ENCODE peak calls at places on chromosomes 11 and 22, in four cellular contexts. T, D, G and Y are unnamed samples.

GRCh38 chr22:49724893-49725489 is 102.7 kb downstream of the BRD1 start:
- DNase-seq in T (peak), D (no peak), G (no peak), Y (peak)

GRCh38 chr22:34804588-34804987 is 261.4 kb upstream of the ISX start:
- DNase-seq in T (no peak), D (no peak), G (no peak), Y (no peak)

GRCh38 chr11:72984448-72985077 is 157.6 kb downstream of the FCHSD2 start:
- DNase-seq in T (no peak), D (no peak), G (no peak), Y (no peak)

GRCh38 chr11:63761870-63762661 is 6.5 kb downstream of the ZFTA start:
- DNase-seq in T (peak), D (no peak), G (no peak), Y (no peak)

GRCh38 chr22:38201371-38201717 is 450 bp upstream of the MAFF start:
- DNase-seq in T (no peak), D (no peak), G (no peak), Y (no peak)

GRCh38 chr22:25746012-25746373 is 4.0 kb downstream of the MYO18B start:
- DNase-seq in T (peak), D (no peak), G (no peak), Y (no peak)

GRCh38 chr11:113736323-113736722 is 30.2 kb upstream of the TMPRSS5 start:
- DNase-seq in T (no peak), D (no peak), G (no peak), Y (no peak)

GRCh38 chr11:396948-397548 is 3.0 kb downstream of the PKP3 start:
- DNase-seq in T (peak), D (no peak), G (no peak), Y (peak)

GRCh38 chr22:43273902-43274484 is 69.2 kb downstream of the SCUBE1 start:
- DNase-seq in T (peak), D (no peak), G (peak), Y (peak)

GRCh38 chr11:84518601-84519183 is 1108.5 kb downstream of the DLG2 start:
- DNase-seq in T (peak), D (no peak), G (no peak), Y (no peak)

GRCh38 chr11:134110252-134110651 is 41.4 kb downstream of the JAM3 start:
- DNase-seq in T (no peak), D (no peak), G (no peak), Y (no peak)

GRCh38 chr11:84420261-84420660 is 1134.1 kb upstream of the CCDC90B start:
- DNase-seq in T (no peak), D (no peak), G (no peak), Y (no peak)

GRCh38 chr11:120566176-120566575 is 54.6 kb downstream of the GRIK4 start:
- DNase-seq in T (no peak), D (no peak), G (no peak), Y (no peak)

GRCh38 chr22:38086942-38087341 is 3.0 kb upstream of the SLC16A8 start:
- DNase-seq in T (no peak), D (no peak), G (no peak), Y (no peak)

GRCh38 chr11:131064373-131064991 is 148.2 kb upstream of the SNX19 start:
- DNase-seq in T (peak), D (peak), G (peak), Y (peak)

GRCh38 chr22:37060801-37061610 is 9.5 kb downstream of the KCTD17 start:
- DNase-seq in T (no peak), D (no peak), G (no peak), Y (no peak)

GRCh38 chr22:29799217-29799680 is 32.1 kb downstream of the UQCR10 start:
- DNase-seq in T (peak), D (no peak), G (no peak), Y (peak)

GRCh38 chr22:44097263-44098020 is 73.3 kb downstream of the PARVB start:
- DNase-seq in T (no peak), D (no peak), G (no peak), Y (no peak)

GRCh38 chr11:32050256-32050655 is 40.6 kb upstream of the RCN1 start:
- DNase-seq in T (no peak), D (no peak), G (no peak), Y (no peak)

GRCh38 chr22:40855960-40856512 is 403 bp downstream of the ST13 start:
- DNase-seq in T (peak), D (no peak), G (no peak), Y (peak)

GRCh38 chr11:68546555-68546954 is 86.0 kb downstream of the PPP6R3 start:
- DNase-seq in T (no peak), D (no peak), G (no peak), Y (no peak)

GRCh38 chr22:23692598-23693291 is 1.9 kb downstream of the RGL4 start:
- DNase-seq in T (no peak), D (no peak), G (no peak), Y (no peak)

GRCh38 chr11:119359365-119360229 is 13.1 kb upstream of the MFRP start:
- DNase-seq in T (no peak), D (no peak), G (no peak), Y (peak)

GRCh38 chr11:31340903-31341572 is 28.5 kb downstream of the DCDC1 start:
- DNase-seq in T (peak), D (peak), G (no peak), Y (no peak)

GRCh38 chr22:36206255-36206654 is 4.6 kb upstream of the APOL4 start:
- DNase-seq in T (no peak), D (no peak), G (no peak), Y (no peak)

GRCh38 chr11:72102162-72102561 is 935 bp downstream of the LAMTOR1 start:
- DNase-seq in T (no peak), D (no peak), G (no peak), Y (no peak)

DNA sequence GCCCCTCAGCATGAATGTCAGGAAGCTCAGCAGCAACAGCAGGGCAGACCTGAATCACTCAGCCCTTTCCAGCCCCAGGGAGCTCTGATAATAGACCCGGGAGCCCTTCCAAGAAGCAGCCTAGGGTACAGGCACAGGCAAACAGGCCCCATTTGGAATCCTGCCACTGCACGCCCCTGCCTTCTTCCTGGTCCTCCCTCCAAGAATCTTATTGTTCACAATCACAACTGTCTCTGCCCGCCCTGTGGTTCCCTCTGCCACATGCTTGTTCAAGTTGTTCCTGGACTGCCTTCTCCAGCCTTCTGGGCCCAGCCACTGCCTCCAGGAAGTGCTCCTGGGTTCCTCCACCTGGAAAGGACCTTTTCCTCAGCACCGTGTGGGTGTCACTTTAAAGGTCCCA is 54.6 kb downstream of the LRRC32 start:
- DNase-seq in T (no peak), D (no peak), G (no peak), Y (no peak)
- H3K27ac ChIP-seq in T (no peak), D (no peak), G (no peak), Y (no peak)

DNA sequence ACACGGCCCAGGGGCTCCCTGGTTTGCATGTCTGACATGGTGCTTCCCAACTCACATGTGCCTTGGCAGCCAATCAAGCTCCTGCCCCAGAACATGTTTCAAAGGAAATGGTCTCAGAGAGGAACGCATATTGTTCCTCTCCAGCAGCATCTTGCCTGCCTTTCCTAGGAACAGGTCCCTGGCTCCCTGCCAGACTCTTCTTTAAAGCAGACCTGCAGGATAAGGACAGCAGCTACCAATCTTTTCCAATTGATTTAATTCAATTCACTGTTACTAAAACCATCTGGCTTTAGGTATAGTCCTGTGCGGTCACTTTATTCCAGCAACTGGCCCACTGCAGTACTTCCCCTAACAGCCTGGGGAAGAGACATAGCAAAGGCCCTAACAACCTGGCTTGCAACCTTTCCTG is 79.9 kb downstream of the AMBRA1 start:
- DNase-seq in T (peak), D (no peak), G (no peak), Y (no peak)
- TF ChIP-seq CTCF in T (no peak), D (no peak), G (no peak), Y (no peak)

GRCh38 chr11:10307411-10308207 is 2.7 kb downstream of the ADM start:
- DNase-seq in T (peak), D (no peak), G (peak), Y (peak)
- TF ChIP-seq REST in T (no peak), D (no peak), G (no peak), Y (no peak)

DNA sequence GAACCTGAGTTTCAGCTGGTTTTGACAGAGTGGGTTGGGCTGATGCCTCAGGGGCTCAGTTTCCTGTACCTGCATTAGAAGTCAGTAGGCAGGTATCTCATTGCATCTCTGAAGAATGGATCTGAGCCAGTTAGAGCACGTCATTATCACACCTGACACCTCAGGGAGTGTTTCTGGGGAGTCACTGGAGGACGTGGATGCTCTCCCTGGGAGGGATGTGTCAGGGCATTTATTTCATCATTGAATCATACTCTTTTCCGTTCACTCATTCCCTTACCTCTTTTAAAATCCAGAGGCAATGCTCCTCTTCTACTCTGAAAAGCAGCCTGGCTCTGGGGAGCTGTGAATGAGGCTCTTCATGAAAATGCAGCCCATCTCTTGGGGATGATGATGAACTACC is 12.3 kb downstream of the PARVA start:
- DNase-seq in T (no peak), D (no peak), G (no peak), Y (no peak)
- H3K27ac ChIP-seq in T (peak), D (no peak), G (no peak), Y (no peak)